ENCODE peak calls at places on chromosomes 2 and 18, in eight cellular contexts. One of them, this sample, is unnamed. For H4K20me1, the result is how much of the 10 kb centered on the place peaks cover.

GRCh38 chr2:201223089-201224073 is 37.0 kb upstream of the CASP8 start:
- DNase-seq in H9: no peak
- DNase-seq in endothelial cell of umbilical vein: no peak
- DNase-seq in mammary epithelial cell: no peak
- DNase-seq in IMR-90: no peak
- DNase-seq in GM23248: no peak
- DNase-seq in fibroblast of lung: no peak
- DNase-seq in neural progenitor cell: no peak
- DNase-seq in this sample: no peak

GRCh38 chr2:96730212-96730611 is 9.7 kb downstream of the LMAN2L start:
- DNase-seq in H9: no peak
- DNase-seq in endothelial cell of umbilical vein: no peak
- DNase-seq in IMR-90: peak
- DNase-seq in neural progenitor cell: no peak
- DNase-seq in mammary epithelial cell: peak
- DNase-seq in fibroblast of lung: peak
- DNase-seq in GM23248: peak
- DNase-seq in this sample: peak

GRCh38 chr18:8400825-8401224 is 208.4 kb upstream of the RAB12 start:
- DNase-seq in endothelial cell of umbilical vein: no peak
- DNase-seq in neural progenitor cell: no peak
- DNase-seq in mammary epithelial cell: no peak
- DNase-seq in fibroblast of lung: no peak
- DNase-seq in H9: no peak
- DNase-seq in GM23248: no peak
- DNase-seq in IMR-90: no peak
- DNase-seq in this sample: no peak

GRCh38 chr2:66170681-66171234 is 264.2 kb upstream of the MEIS1 start:
- DNase-seq in fibroblast of lung: no peak
- DNase-seq in GM23248: no peak
- DNase-seq in H9: no peak
- DNase-seq in endothelial cell of umbilical vein: no peak
- DNase-seq in mammary epithelial cell: peak
- DNase-seq in neural progenitor cell: no peak
- DNase-seq in IMR-90: peak
- DNase-seq in this sample: no peak

GRCh38 chr18:23059541-23060465 is 75.5 kb upstream of the CABLES1 start:
- DNase-seq in mammary epithelial cell: no peak
- DNase-seq in fibroblast of lung: no peak
- DNase-seq in endothelial cell of umbilical vein: no peak
- DNase-seq in IMR-90: peak
- DNase-seq in H9: no peak
- DNase-seq in neural progenitor cell: no peak
- DNase-seq in GM23248: peak
- DNase-seq in this sample: no peak

GRCh38 chr18:45066868-45067267 is 386.2 kb downstream of the SETBP1 start:
- DNase-seq in neural progenitor cell: no peak
- DNase-seq in GM23248: peak
- DNase-seq in fibroblast of lung: peak
- DNase-seq in endothelial cell of umbilical vein: no peak
- DNase-seq in IMR-90: no peak
- DNase-seq in H9: no peak
- DNase-seq in mammary epithelial cell: no peak
- DNase-seq in this sample: no peak

GRCh38 chr2:75607988-75608683 is 38.4 kb upstream of the MRPL19 start:
- DNase-seq in GM23248: peak
- DNase-seq in mammary epithelial cell: no peak
- DNase-seq in H9: peak
- DNase-seq in IMR-90: no peak
- DNase-seq in endothelial cell of umbilical vein: peak
- DNase-seq in neural progenitor cell: peak
- DNase-seq in fibroblast of lung: peak
- DNase-seq in this sample: no peak

GRCh38 chr2:19480664-19481063 is 122.2 kb upstream of the OSR1 start:
- DNase-seq in fibroblast of lung: no peak
- DNase-seq in mammary epithelial cell: no peak
- DNase-seq in endothelial cell of umbilical vein: no peak
- DNase-seq in H9: no peak
- DNase-seq in IMR-90: no peak
- DNase-seq in neural progenitor cell: no peak
- DNase-seq in GM23248: no peak
- DNase-seq in this sample: no peak

GRCh38 chr2:33598472-33599174 is 476 bp downstream of the FAM98A start:
- DNase-seq in H9: peak
- DNase-seq in endothelial cell of umbilical vein: peak
- DNase-seq in neural progenitor cell: peak
- DNase-seq in mammary epithelial cell: peak
- DNase-seq in IMR-90: peak
- DNase-seq in GM23248: peak
- DNase-seq in fibroblast of lung: peak
- DNase-seq in this sample: no peak

GRCh38 chr2:211351998-211352397 is 795.6 kb downstream of the CPS1 start:
- DNase-seq in GM23248: no peak
- DNase-seq in IMR-90: no peak
- DNase-seq in neural progenitor cell: no peak
- DNase-seq in fibroblast of lung: peak
- DNase-seq in H9: no peak
- DNase-seq in mammary epithelial cell: peak
- DNase-seq in endothelial cell of umbilical vein: no peak
- DNase-seq in this sample: no peak

DNA sequence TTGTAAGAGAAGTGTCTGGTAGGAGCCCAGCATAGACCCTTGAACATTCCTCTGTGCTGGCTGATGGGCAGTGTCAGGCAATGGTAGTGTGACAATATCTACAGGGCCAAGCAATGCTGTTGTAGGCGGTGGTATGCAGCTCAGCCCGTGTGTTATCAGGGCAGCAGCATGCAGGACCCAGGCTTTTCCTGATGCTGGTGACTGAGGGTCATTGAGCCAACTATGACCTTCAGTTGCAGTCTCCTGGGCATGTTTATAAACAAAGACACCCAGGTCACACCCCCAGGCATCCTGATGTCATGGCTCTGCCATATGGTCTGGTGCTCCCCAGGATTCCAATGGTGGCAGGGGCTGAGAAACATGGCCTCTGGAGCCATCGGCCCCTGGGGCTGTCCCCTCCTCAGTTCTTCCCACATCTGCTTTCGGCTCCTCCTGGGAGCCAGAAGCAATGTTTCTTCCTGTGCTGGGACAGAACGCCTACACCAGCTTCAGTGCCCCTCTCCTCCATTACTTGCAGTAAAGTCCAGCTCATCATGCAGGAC is 518.0 kb upstream of the HS6ST1 start:
- DNase-seq in mammary epithelial cell: no peak
- DNase-seq in fibroblast of lung: no peak
- DNase-seq in GM23248: no peak
- DNase-seq in H9: no peak
- DNase-seq in endothelial cell of umbilical vein: no peak
- DNase-seq in neural progenitor cell: no peak
- DNase-seq in IMR-90: no peak
- DNase-seq in this sample: no peak
- H3K27ac ChIP-seq in mammary epithelial cell: no peak
- H3K27ac ChIP-seq in fibroblast of lung: no peak
- H3K27ac ChIP-seq in GM23248: no peak
- H3K27ac ChIP-seq in H9: no peak
- H3K27ac ChIP-seq in endothelial cell of umbilical vein: no peak
- H3K27ac ChIP-seq in neural progenitor cell: no peak
- H3K27ac ChIP-seq in IMR-90: no peak
- H3K27ac ChIP-seq in this sample: no peak

DNA sequence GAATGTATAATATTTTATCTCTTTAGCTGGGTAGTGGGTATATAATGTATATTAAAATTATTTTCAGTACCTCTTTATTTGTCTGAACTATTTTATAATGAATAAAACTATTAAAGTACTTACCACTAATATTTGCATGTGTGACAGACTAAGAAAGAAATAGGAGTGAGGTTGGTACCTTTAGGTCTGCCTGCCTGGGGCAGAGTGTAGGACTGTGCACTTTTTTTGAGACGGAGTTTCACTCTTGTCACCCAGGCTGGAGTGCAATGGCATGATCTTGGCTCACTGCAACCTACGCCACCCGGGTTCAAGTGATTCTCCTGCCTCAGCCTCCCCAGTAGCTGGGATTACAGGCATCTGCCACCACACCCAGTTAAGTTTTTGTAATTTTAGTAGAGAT is 18.8 kb downstream of the NCOA1 start:
- DNase-seq in GM23248: no peak
- DNase-seq in H9: no peak
- DNase-seq in endothelial cell of umbilical vein: no peak
- DNase-seq in fibroblast of lung: no peak
- DNase-seq in neural progenitor cell: no peak
- DNase-seq in mammary epithelial cell: no peak
- DNase-seq in IMR-90: no peak
- DNase-seq in this sample: no peak
- H4K20me1 ChIP-seq in GM23248: under half
- H4K20me1 ChIP-seq in H9: under half
- H4K20me1 ChIP-seq in endothelial cell of umbilical vein: under half
- H4K20me1 ChIP-seq in fibroblast of lung: under half
- H4K20me1 ChIP-seq in neural progenitor cell: under half
- H4K20me1 ChIP-seq in mammary epithelial cell: under half
- H4K20me1 ChIP-seq in IMR-90: under half
- H4K20me1 ChIP-seq in this sample: under half

GRCh38 chr2:15560404-15560987 is 638 bp downstream of the NBAS start:
- DNase-seq in endothelial cell of umbilical vein: peak
- DNase-seq in fibroblast of lung: peak
- DNase-seq in neural progenitor cell: peak
- DNase-seq in IMR-90: peak
- DNase-seq in H9: no peak
- DNase-seq in mammary epithelial cell: peak
- DNase-seq in GM23248: peak
- DNase-seq in this sample: no peak
- H2AFZ ChIP-seq in endothelial cell of umbilical vein: peak
- H2AFZ ChIP-seq in fibroblast of lung: peak
- H2AFZ ChIP-seq in neural progenitor cell: peak
- H2AFZ ChIP-seq in IMR-90: peak
- H2AFZ ChIP-seq in H9: peak
- H2AFZ ChIP-seq in mammary epithelial cell: peak
- H2AFZ ChIP-seq in GM23248: peak
- H2AFZ ChIP-seq in this sample: peak

GRCh38 chr2:61689526-61689925 is 151.4 kb upstream of the XPO1 start:
- DNase-seq in fibroblast of lung: no peak
- DNase-seq in H9: no peak
- DNase-seq in neural progenitor cell: no peak
- DNase-seq in GM23248: peak
- DNase-seq in mammary epithelial cell: no peak
- DNase-seq in IMR-90: peak
- DNase-seq in endothelial cell of umbilical vein: no peak
- DNase-seq in this sample: no peak
- H3K27ac ChIP-seq in fibroblast of lung: no peak
- H3K27ac ChIP-seq in H9: no peak
- H3K27ac ChIP-seq in neural progenitor cell: no peak
- H3K27ac ChIP-seq in GM23248: peak
- H3K27ac ChIP-seq in mammary epithelial cell: no peak
- H3K27ac ChIP-seq in IMR-90: no peak
- H3K27ac ChIP-seq in endothelial cell of umbilical vein: no peak
- H3K27ac ChIP-seq in this sample: no peak

GRCh38 chr2:149224458-149224857 is 105.9 kb upstream of the LYPD6 start:
- DNase-seq in neural progenitor cell: no peak
- DNase-seq in IMR-90: no peak
- DNase-seq in mammary epithelial cell: no peak
- DNase-seq in fibroblast of lung: no peak
- DNase-seq in GM23248: no peak
- DNase-seq in H9: no peak
- DNase-seq in endothelial cell of umbilical vein: no peak
- DNase-seq in this sample: no peak
- H4K20me1 ChIP-seq in neural progenitor cell: under half
- H4K20me1 ChIP-seq in IMR-90: under half
- H4K20me1 ChIP-seq in mammary epithelial cell: under half
- H4K20me1 ChIP-seq in fibroblast of lung: under half
- H4K20me1 ChIP-seq in GM23248: under half
- H4K20me1 ChIP-seq in H9: under half
- H4K20me1 ChIP-seq in endothelial cell of umbilical vein: under half
- H4K20me1 ChIP-seq in this sample: under half

This sample was measured in keratinocyte.